ENCODE peak calls at places on chromosomes 4 and X, in four cellular contexts. O, Z, Y and T are unnamed samples.

GRCh38 chr4:27568236-27568951 is 707.8 kb downstream of the STIM2 start:
- DNase-seq in Z (no peak), Y (no peak), O (no peak), T (no peak)

GRCh38 chr4:185540040-185540439 is 4.7 kb upstream of the PDLIM3 start:
- DNase-seq in Y (no peak), O (no peak), Z (no peak), T (no peak)

GRCh38 chr4:69322055-69322454 is 41.8 kb downstream of the UGT2B28 start:
- DNase-seq in Y (no peak), Z (no peak), O (peak; percentile 35), T (no peak)

GRCh38 chrX:10399152-10399741 is 221.1 kb downstream of the MID1 start:
- DNase-seq in Y (no peak), Z (no peak), O (no peak), T (no peak)

GRCh38 chr4:5912614-5913019 is 19.7 kb upstream of the CRMP1 start:
- DNase-seq in Z (no peak), O (no peak), Y (no peak), T (no peak)

GRCh38 chr4:94726524-94727123 is 31.1 kb upstream of the BMPR1B start:
- DNase-seq in Y (no peak), Z (no peak), O (no peak), T (no peak)

GRCh38 chr4:189096717-189097116 is 844.0 kb upstream of the FRG1 start:
- DNase-seq in Z (no peak), Y (no peak), O (no peak), T (no peak)

GRCh38 chrX:125205084-125205917 is 114.4 kb upstream of the TEX13C start:
- DNase-seq in O (peak; percentile 9), Z (peak; percentile 61), Y (peak; percentile 37), T (peak; percentile 41)

GRCh38 chr4:65825121-65825520 is 154.8 kb upstream of the EPHA5 start:
- DNase-seq in Z (no peak), Y (no peak), O (peak; percentile 22), T (no peak)

GRCh38 chrX:30992381-30992904 is 79.4 kb downstream of the FTHL17 start:
- DNase-seq in O (no peak), Z (no peak), Y (peak; percentile 39), T (no peak)

GRCh38 chrX:108020631-108021030 is 24.2 kb upstream of the VSIG1 start:
- DNase-seq in Z (no peak), O (peak; percentile 45), Y (no peak), T (no peak)

GRCh38 chr4:53055716-53056413 is 193.7 kb downstream of the RASL11B start:
- DNase-seq in Y (no peak), O (no peak), Z (no peak), T (no peak)

GRCh38 chrX:38881066-38881465 is 79.8 kb downstream of the MID1IP1 start:
- DNase-seq in O (no peak), Z (no peak), Y (no peak), T (no peak)

GRCh38 chr4:24768006-24768405 is 27.4 kb upstream of the SOD3 start:
- DNase-seq in Y (no peak), O (no peak), Z (no peak), T (no peak)

GRCh38 chrX:45748443-45748842 is 547.8 kb upstream of the DIPK2B start:
- DNase-seq in Y (no peak), O (peak; percentile 11), Z (no peak), T (no peak)

GRCh38 chrX:47608130-47608810 is 11.4 kb downstream of the SYN1 start:
- DNase-seq in Z (no peak), Y (no peak), O (peak; percentile 16), T (no peak)

GRCh38 chr4:122500852-122501501 is 44.5 kb upstream of the IL2 start:
- DNase-seq in Z (no peak), Y (peak; percentile 76), O (peak; percentile 57), T (peak; percentile 25)

GRCh38 chr4:21835712-21836111 is 112.9 kb downstream of the KCNIP4 start:
- DNase-seq in O (peak; percentile 27), Y (no peak), Z (no peak), T (no peak)

GRCh38 chr4:84451546-84451945 is 47.5 kb downstream of the NKX6-1 start:
- DNase-seq in O (peak; percentile 9), Y (no peak), Z (no peak), T (no peak)

GRCh38 chr4:66565796-66566195 is 895.5 kb upstream of the EPHA5 start:
- DNase-seq in Z (no peak), Y (no peak), O (peak; percentile 76), T (no peak)

GRCh38 chr4:25817059-25817681 is 45.6 kb downstream of the SEL1L3 start:
- DNase-seq in Y (no peak), O (peak; percentile 90), Z (no peak), T (no peak)

GRCh38 chr4:111849726-111850284 is 295.4 kb upstream of the FAM241A start:
- DNase-seq in Y (no peak), Z (no peak), O (no peak), T (no peak)

GRCh38 chrX:135421932-135422809 is at the start of gene SMIM10L2A:
- DNase-seq in O (no peak), Y (no peak), Z (no peak), T (no peak)

GRCh38 chr4:171308661-171309060 is 504.5 kb upstream of the GALNTL6 start:
- DNase-seq in O (no peak), Z (no peak), Y (no peak), T (peak; percentile 63)

GRCh38 chr4:10311939-10312338 is 145.3 kb downstream of the ZNF518B start:
- DNase-seq in Z (no peak), O (no peak), Y (no peak), T (no peak)

DNA sequence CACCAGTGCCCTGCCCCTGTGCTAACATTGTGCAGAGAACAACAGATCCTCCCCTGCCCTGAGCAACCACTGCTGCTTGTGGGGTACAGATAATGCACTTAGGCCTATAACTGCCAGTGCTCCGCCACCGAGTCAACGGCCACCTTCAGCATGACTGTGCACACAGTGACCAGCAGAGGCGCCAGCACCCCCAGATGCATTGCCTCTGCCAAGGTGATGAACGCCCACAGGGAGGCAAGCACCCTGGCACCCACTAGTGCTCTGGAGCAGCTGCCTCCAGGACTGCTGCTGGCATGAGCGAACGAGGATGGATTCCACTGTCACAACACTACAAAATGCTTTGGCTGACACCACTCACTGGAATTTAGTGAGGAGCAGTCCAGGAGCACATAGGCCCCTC is 38.2 kb downstream of the SPIN2B start:
- DNase-seq in Y (no peak), O (no peak), Z (no peak), T (no peak)
- TF ChIP-seq CTCF in Y (no peak), O (no peak), Z (no peak), T (no peak)

DNA sequence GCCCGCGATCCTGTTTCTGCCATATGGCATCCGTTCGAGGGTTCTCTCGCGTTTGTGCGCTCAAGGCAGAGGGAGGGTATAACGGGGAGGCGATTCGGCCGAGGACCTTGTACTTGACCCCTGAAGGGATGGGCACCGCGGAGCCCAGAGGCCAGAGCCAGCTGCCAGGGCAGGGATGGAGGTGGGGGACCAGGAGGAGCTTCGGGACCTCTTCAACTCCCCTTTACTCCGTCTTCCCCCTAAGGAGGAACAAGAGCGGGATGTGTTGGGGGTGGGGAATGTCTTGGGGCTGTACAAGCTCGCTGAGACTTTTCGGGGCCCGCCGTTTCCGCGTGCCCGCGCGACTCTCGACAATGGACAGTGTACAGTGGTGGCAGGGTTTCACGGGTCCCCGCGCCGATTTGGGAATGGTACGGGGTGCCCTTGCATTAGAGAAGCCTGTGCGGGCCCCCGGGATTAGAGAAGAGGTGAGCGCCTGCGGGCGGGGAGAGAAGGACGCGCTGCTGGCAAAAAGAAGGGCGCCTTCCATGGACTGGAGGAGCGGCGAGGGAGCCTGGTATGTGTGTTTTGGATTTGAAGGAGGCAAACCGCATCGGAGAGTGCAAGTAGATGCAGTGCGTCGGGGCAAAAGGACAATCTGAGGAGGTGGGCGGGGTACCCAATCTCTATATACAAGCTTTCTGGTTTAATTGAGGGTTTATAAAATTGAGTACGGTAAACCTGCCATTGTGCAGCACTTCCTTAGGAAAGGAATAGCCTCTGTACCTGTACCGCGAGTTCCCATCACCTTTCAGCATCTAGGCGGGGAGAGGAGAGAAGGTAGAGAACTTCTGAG is 841 bp downstream of the UGT8 start:
- DNase-seq in O (no peak), Z (no peak), Y (peak; percentile 43), T (no peak)
- H3K4me3 ChIP-seq in O (no peak overlapping the region), Z (peak overlapping the region; percentile 62), Y (peak overlapping the region; percentile 74), T (no peak overlapping the region)

DNA sequence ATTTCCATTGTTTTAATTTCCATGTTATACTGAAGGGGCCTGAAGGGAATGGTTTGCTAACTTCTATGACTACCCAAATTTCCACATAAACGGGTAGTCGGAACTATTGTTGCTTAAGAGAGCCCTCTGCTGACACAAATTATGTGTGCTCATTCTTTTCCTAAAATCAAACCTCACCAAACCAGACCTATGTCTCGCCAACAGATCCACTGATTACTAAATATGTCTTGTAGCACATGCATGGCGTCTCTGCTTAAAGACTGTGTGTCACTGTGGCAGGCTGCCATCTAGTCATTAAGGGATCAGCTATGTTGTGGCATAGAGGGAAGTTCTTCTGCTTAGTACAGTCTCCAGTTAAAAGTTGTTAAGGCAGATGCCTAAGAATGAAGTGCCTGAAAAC is 25.1 kb downstream of the PIR start:
- DNase-seq in Y (no peak), Z (peak; percentile 18), O (peak; percentile 73), T (peak; percentile 85)
- TF ChIP-seq CTCF in Y (peak; percentile 26), Z (peak; percentile 17), O (peak; percentile 32), T (peak; percentile 26)

DNA sequence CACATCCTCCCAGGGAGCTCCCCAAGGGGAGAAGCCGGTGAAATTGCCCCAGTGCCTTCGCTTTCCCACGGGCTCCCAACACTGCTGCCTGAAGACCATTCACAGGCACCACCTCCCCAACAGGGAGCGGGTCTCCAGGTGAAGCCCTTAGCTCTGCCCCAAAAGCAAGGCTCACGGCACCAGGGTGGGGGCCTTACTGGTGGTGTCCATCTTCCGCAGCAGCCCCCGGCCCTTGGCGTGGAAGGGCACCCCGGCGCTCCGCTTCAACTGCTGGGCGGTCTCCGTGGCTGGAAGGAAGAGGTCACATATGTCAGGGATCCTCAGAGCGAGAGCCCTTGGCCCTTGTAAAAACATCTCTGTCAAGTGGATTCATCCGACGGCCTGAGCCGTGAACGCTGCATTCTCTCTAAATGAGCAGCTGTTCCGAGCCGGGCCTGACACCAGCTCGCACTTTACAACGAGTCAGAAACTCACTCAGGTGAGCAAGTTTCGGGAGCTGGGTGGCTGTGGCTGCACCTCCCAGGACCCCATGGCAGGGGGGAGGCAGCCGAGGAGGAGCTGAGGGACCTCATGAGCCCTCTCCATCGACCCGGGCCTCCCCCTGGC is 20.9 kb downstream of the NELFA start:
- DNase-seq in Y (no peak), Z (no peak), O (no peak), T (no peak)
- H3K4me3 ChIP-seq in Y (no peak overlapping the region), Z (no peak overlapping the region), O (no peak overlapping the region), T (no peak overlapping the region)

GRCh38 chrX:68647156-68647957 is at the start of gene STARD8:
- DNase-seq in Y (peak; percentile 40), O (peak; percentile 29), Z (no peak), T (no peak)
- TF ChIP-seq CTCF in Y (no peak), O (peak; percentile 21), Z (no peak), T (no peak)

GRCh38 chr4:98838977-98839618 is 89.8 kb downstream of the EIF4E start:
- DNase-seq in Z (no peak), O (peak; percentile 56), Y (no peak), T (no peak)
- H3K4me3 ChIP-seq in Z (no peak overlapping the region), O (no peak overlapping the region), Y (no peak overlapping the region), T (no peak overlapping the region)